ENCODE peak calls at places on chromosomes 13 and 19, in four cellular contexts. One of them, this sample, is unnamed.

GRCh38 chr13:28273919-28274318 is 135.6 kb downstream of the PAN3 start:
- DNase-seq in Caco-2: no peak
- DNase-seq in nephron progenitor cell: no peak
- DNase-seq in progenitor cell of endocrine pancreas: no peak
- DNase-seq in this sample: no peak

GRCh38 chr19:50377051-50377441 is 789 bp downstream of the NR1H2 start:
- DNase-seq in Caco-2: no peak
- DNase-seq in nephron progenitor cell: peak
- DNase-seq in progenitor cell of endocrine pancreas: no peak
- DNase-seq in this sample: no peak

GRCh38 chr13:44218501-44219240 is 155.0 kb upstream of the SERP2 start:
- DNase-seq in Caco-2: peak
- DNase-seq in nephron progenitor cell: no peak
- DNase-seq in progenitor cell of endocrine pancreas: no peak
- DNase-seq in this sample: no peak

GRCh38 chr19:14158276-14159023 is 22.1 kb upstream of the ASF1B start:
- DNase-seq in Caco-2: no peak
- DNase-seq in nephron progenitor cell: no peak
- DNase-seq in progenitor cell of endocrine pancreas: no peak
- DNase-seq in this sample: no peak

GRCh38 chr13:74778946-74779345 is 644.7 kb upstream of the KLF12 start:
- DNase-seq in Caco-2: no peak
- DNase-seq in nephron progenitor cell: no peak
- DNase-seq in progenitor cell of endocrine pancreas: no peak
- DNase-seq in this sample: no peak

GRCh38 chr13:26280295-26280694 is 26.4 kb downstream of the CDK8 start:
- DNase-seq in Caco-2: no peak
- DNase-seq in nephron progenitor cell: no peak
- DNase-seq in progenitor cell of endocrine pancreas: no peak
- DNase-seq in this sample: no peak

GRCh38 chr13:19658831-19659230 is 25.4 kb downstream of the MPHOSPH8 start:
- DNase-seq in Caco-2: no peak
- DNase-seq in nephron progenitor cell: no peak
- DNase-seq in progenitor cell of endocrine pancreas: no peak
- DNase-seq in this sample: no peak

GRCh38 chr19:42424345-42424707 is 2.9 kb downstream of the LIPE start:
- DNase-seq in Caco-2: no peak
- DNase-seq in nephron progenitor cell: no peak
- DNase-seq in progenitor cell of endocrine pancreas: no peak
- DNase-seq in this sample: no peak

GRCh38 chr13:51843529-51843928 is 1.4 kb downstream of the TMEM272 start:
- DNase-seq in Caco-2: no peak
- DNase-seq in nephron progenitor cell: no peak
- DNase-seq in progenitor cell of endocrine pancreas: no peak
- DNase-seq in this sample: no peak

GRCh38 chr19:40341601-40342482 is 6.4 kb downstream of the C19orf47 start:
- DNase-seq in Caco-2: no peak
- DNase-seq in nephron progenitor cell: no peak
- DNase-seq in progenitor cell of endocrine pancreas: no peak
- DNase-seq in this sample: no peak

GRCh38 chr13:72504026-72504925 is 223.2 kb downstream of the MZT1 start:
- DNase-seq in Caco-2: no peak
- DNase-seq in nephron progenitor cell: no peak
- DNase-seq in progenitor cell of endocrine pancreas: no peak
- DNase-seq in this sample: no peak

GRCh38 chr19:2061936-2062729 is 11.1 kb upstream of the MKNK2 start:
- DNase-seq in Caco-2: no peak
- DNase-seq in nephron progenitor cell: no peak
- DNase-seq in progenitor cell of endocrine pancreas: no peak
- DNase-seq in this sample: no peak

GRCh38 chr19:44943801-44944249 is 1.8 kb downstream of the APOC4 start:
- DNase-seq in Caco-2: no peak
- DNase-seq in nephron progenitor cell: no peak
- DNase-seq in progenitor cell of endocrine pancreas: no peak
- DNase-seq in this sample: no peak

GRCh38 chr13:77637583-77637982 is 59.9 kb upstream of the SLAIN1 start:
- DNase-seq in Caco-2: no peak
- DNase-seq in nephron progenitor cell: no peak
- DNase-seq in progenitor cell of endocrine pancreas: no peak
- DNase-seq in this sample: peak

GRCh38 chr13:29474991-29475390 is 120.5 kb downstream of the SLC7A1 start:
- DNase-seq in Caco-2: no peak
- DNase-seq in nephron progenitor cell: no peak
- DNase-seq in progenitor cell of endocrine pancreas: no peak
- DNase-seq in this sample: no peak

GRCh38 chr19:47232422-47233211 is 1.6 kb upstream of the BBC3 start:
- DNase-seq in Caco-2: no peak
- DNase-seq in nephron progenitor cell: no peak
- DNase-seq in progenitor cell of endocrine pancreas: no peak
- DNase-seq in this sample: no peak

GRCh38 chr13:75621147-75621546 is 15.0 kb upstream of the LMO7 start:
- DNase-seq in Caco-2: no peak
- DNase-seq in nephron progenitor cell: no peak
- DNase-seq in progenitor cell of endocrine pancreas: no peak
- DNase-seq in this sample: no peak

GRCh38 chr19:42040031-42040430 is 30.0 kb downstream of the GRIK5 start:
- DNase-seq in Caco-2: no peak
- DNase-seq in nephron progenitor cell: no peak
- DNase-seq in progenitor cell of endocrine pancreas: no peak
- DNase-seq in this sample: no peak

GRCh38 chr13:76350399-76350798 is 535.8 kb downstream of the KCTD12 start:
- DNase-seq in Caco-2: peak
- DNase-seq in nephron progenitor cell: no peak
- DNase-seq in progenitor cell of endocrine pancreas: no peak
- DNase-seq in this sample: no peak

GRCh38 chr13:20654156-20654555 is 49.3 kb upstream of the IL17D start:
- DNase-seq in Caco-2: no peak
- DNase-seq in nephron progenitor cell: no peak
- DNase-seq in progenitor cell of endocrine pancreas: no peak
- DNase-seq in this sample: no peak

GRCh38 chr13:59304596-59304995 is 859.1 kb downstream of the DIAPH3 start:
- DNase-seq in Caco-2: no peak
- DNase-seq in nephron progenitor cell: no peak
- DNase-seq in progenitor cell of endocrine pancreas: no peak
- DNase-seq in this sample: no peak

GRCh38 chr19:13028027-13028426 is 32.8 kb downstream of the NFIX start:
- DNase-seq in Caco-2: no peak
- DNase-seq in nephron progenitor cell: no peak
- DNase-seq in progenitor cell of endocrine pancreas: no peak
- DNase-seq in this sample: no peak

GRCh38 chr19:11421607-11422098 is 2.5 kb upstream of the RGL3 start:
- DNase-seq in Caco-2: no peak
- DNase-seq in nephron progenitor cell: peak
- DNase-seq in progenitor cell of endocrine pancreas: no peak
- DNase-seq in this sample: peak

GRCh38 chr13:26184791-26185250 is 37.3 kb downstream of the RNF6 start:
- DNase-seq in Caco-2: peak
- DNase-seq in nephron progenitor cell: peak
- DNase-seq in progenitor cell of endocrine pancreas: peak
- DNase-seq in this sample: peak

GRCh38 chr19:51158474-51159129 is 16.5 kb downstream of the SIGLEC7 start:
- DNase-seq in Caco-2: peak
- DNase-seq in nephron progenitor cell: peak
- DNase-seq in progenitor cell of endocrine pancreas: peak
- DNase-seq in this sample: peak

GRCh38 chr19:39941615-39942507 is 7.4 kb upstream of the FCGBP start:
- DNase-seq in Caco-2: no peak
- DNase-seq in nephron progenitor cell: no peak
- DNase-seq in progenitor cell of endocrine pancreas: no peak
- DNase-seq in this sample: no peak

GRCh38 chr19:55461974-55462628 is 659 bp upstream of the ISOC2 start:
- DNase-seq in Caco-2: no peak
- DNase-seq in nephron progenitor cell: no peak
- DNase-seq in progenitor cell of endocrine pancreas: no peak
- DNase-seq in this sample: no peak

GRCh38 chr13:20702945-20703784 is at the start of gene IL17D:
- DNase-seq in Caco-2: no peak
- DNase-seq in nephron progenitor cell: peak
- DNase-seq in progenitor cell of endocrine pancreas: peak
- DNase-seq in this sample: peak

GRCh38 chr19:677201-677600 is 1.0 kb downstream of the FSTL3 start:
- DNase-seq in Caco-2: no peak
- DNase-seq in nephron progenitor cell: no peak
- DNase-seq in progenitor cell of endocrine pancreas: no peak
- DNase-seq in this sample: no peak

GRCh38 chr13:113748101-113748861 is 10.7 kb upstream of the TMEM255B start:
- DNase-seq in Caco-2: no peak
- DNase-seq in nephron progenitor cell: no peak
- DNase-seq in progenitor cell of endocrine pancreas: no peak
- DNase-seq in this sample: no peak
- TF ChIP-seq CTCF in Caco-2: no peak
- TF ChIP-seq CTCF in nephron progenitor cell: no peak
- TF ChIP-seq CTCF in progenitor cell of endocrine pancreas: no peak
- TF ChIP-seq CTCF in this sample: no peak

GRCh38 chr13:31172535-31172934 is 10.8 kb upstream of the HSPH1 start:
- DNase-seq in Caco-2: peak
- DNase-seq in nephron progenitor cell: no peak
- DNase-seq in progenitor cell of endocrine pancreas: no peak
- DNase-seq in this sample: no peak

GRCh38 chr13:31172001-31172400 is 10.3 kb upstream of the HSPH1 start:
- DNase-seq in Caco-2: no peak
- DNase-seq in nephron progenitor cell: no peak
- DNase-seq in progenitor cell of endocrine pancreas: no peak
- DNase-seq in this sample: no peak

GRCh38 chr13:31175847-31176536 is 14.3 kb upstream of the HSPH1 start:
- DNase-seq in Caco-2: no peak
- DNase-seq in nephron progenitor cell: no peak
- DNase-seq in progenitor cell of endocrine pancreas: no peak
- DNase-seq in this sample: peak

GRCh38 chr13:31179241-31179640 is 17.5 kb upstream of the HSPH1 start:
- DNase-seq in Caco-2: no peak
- DNase-seq in nephron progenitor cell: no peak
- DNase-seq in progenitor cell of endocrine pancreas: no peak
- DNase-seq in this sample: no peak

GRCh38 chr13:31174018-31174417 is 12.3 kb upstream of the HSPH1 start:
- DNase-seq in Caco-2: no peak
- DNase-seq in nephron progenitor cell: no peak
- DNase-seq in progenitor cell of endocrine pancreas: no peak
- DNase-seq in this sample: no peak
- TF ChIP-seq CTCF in Caco-2: peak
- TF ChIP-seq CTCF in nephron progenitor cell: no peak
- TF ChIP-seq CTCF in progenitor cell of endocrine pancreas: peak
- TF ChIP-seq CTCF in this sample: no peak

GRCh38 chr13:40189426-40189825 is 477.0 kb downstream of the FOXO1 start:
- DNase-seq in Caco-2: no peak
- DNase-seq in nephron progenitor cell: no peak
- DNase-seq in progenitor cell of endocrine pancreas: no peak
- DNase-seq in this sample: no peak

GRCh38 chr13:40190656-40191100 is 475.8 kb downstream of the FOXO1 start:
- DNase-seq in Caco-2: peak
- DNase-seq in nephron progenitor cell: no peak
- DNase-seq in progenitor cell of endocrine pancreas: no peak
- DNase-seq in this sample: no peak

GRCh38 chr13:40187836-40188591 is 478.4 kb downstream of the FOXO1 start:
- DNase-seq in Caco-2: no peak
- DNase-seq in nephron progenitor cell: no peak
- DNase-seq in progenitor cell of endocrine pancreas: no peak
- DNase-seq in this sample: no peak

GRCh38 chr13:40191186-40191980 is 475.1 kb downstream of the FOXO1 start:
- DNase-seq in Caco-2: no peak
- DNase-seq in nephron progenitor cell: no peak
- DNase-seq in progenitor cell of endocrine pancreas: no peak
- DNase-seq in this sample: no peak

GRCh38 chr13:40189885-40190655 is 476.4 kb downstream of the FOXO1 start:
- DNase-seq in Caco-2: no peak
- DNase-seq in nephron progenitor cell: peak
- DNase-seq in progenitor cell of endocrine pancreas: no peak
- DNase-seq in this sample: no peak
- TF ChIP-seq CTCF in Caco-2: no peak
- TF ChIP-seq CTCF in nephron progenitor cell: no peak
- TF ChIP-seq CTCF in progenitor cell of endocrine pancreas: no peak
- TF ChIP-seq CTCF in this sample: no peak

GRCh38 chr19:18438331-18439024 is 545 bp upstream of the ISYNA1 start:
- DNase-seq in Caco-2: peak
- DNase-seq in nephron progenitor cell: peak
- DNase-seq in progenitor cell of endocrine pancreas: no peak
- DNase-seq in this sample: peak

GRCh38 chr19:18439910-18440237 is 1.9 kb upstream of the ISYNA1 start:
- DNase-seq in Caco-2: no peak
- DNase-seq in nephron progenitor cell: no peak
- DNase-seq in progenitor cell of endocrine pancreas: no peak
- DNase-seq in this sample: no peak

GRCh38 chr19:18437481-18438330 is at the start of gene ISYNA1:
- DNase-seq in Caco-2: peak
- DNase-seq in nephron progenitor cell: peak
- DNase-seq in progenitor cell of endocrine pancreas: no peak
- DNase-seq in this sample: peak

GRCh38 chr19:18440421-18440877 is 2.5 kb upstream of the ISYNA1 start:
- DNase-seq in Caco-2: no peak
- DNase-seq in nephron progenitor cell: no peak
- DNase-seq in progenitor cell of endocrine pancreas: no peak
- DNase-seq in this sample: peak

GRCh38 chr19:18439025-18439909 is 1.3 kb upstream of the ISYNA1 start:
- DNase-seq in Caco-2: no peak
- DNase-seq in nephron progenitor cell: no peak
- DNase-seq in progenitor cell of endocrine pancreas: no peak
- DNase-seq in this sample: peak
- TF ChIP-seq CTCF in Caco-2: no peak
- TF ChIP-seq CTCF in nephron progenitor cell: no peak
- TF ChIP-seq CTCF in progenitor cell of endocrine pancreas: peak
- TF ChIP-seq CTCF in this sample: no peak

This sample was measured in glutamatergic neuron.